ENCODE peak calls at places on chromosomes 16 and 17, in ten cellular contexts. One of them, this sample, is unnamed.

GRCh38 chr17:49576121-49576905 is 642 bp downstream of the NXPH3 start:
- DNase-seq in CD8-positive, alpha-beta memory T cell: no peak
- DNase-seq in GM23338: peak; percentile 82
- DNase-seq in cardiac muscle cell: peak; percentile 60
- DNase-seq in mammary epithelial cell: peak; percentile 40
- DNase-seq in CD4-positive, CD25-positive, alpha-beta regulatory T cell: no peak
- DNase-seq in astrocyte: no peak
- DNase-seq in fibroblast of lung: peak; percentile 35
- DNase-seq in WERI-Rb-1: peak; percentile 73
- DNase-seq in GM23248: peak; percentile 78
- DNase-seq in this sample: peak; percentile 66

GRCh38 chr17:47621293-47622178 is 28.2 kb upstream of the KPNB1 start:
- DNase-seq in CD8-positive, alpha-beta memory T cell: no peak
- DNase-seq in GM23338: peak; percentile 60
- DNase-seq in cardiac muscle cell: peak; percentile 93
- DNase-seq in mammary epithelial cell: peak; percentile 88
- DNase-seq in CD4-positive, CD25-positive, alpha-beta regulatory T cell: no peak
- DNase-seq in astrocyte: peak; percentile 92
- DNase-seq in fibroblast of lung: peak; percentile 95
- DNase-seq in WERI-Rb-1: no peak
- DNase-seq in GM23248: peak; percentile 97
- DNase-seq in this sample: no peak

GRCh38 chr16:1152651-1153259 is at the start of gene CACNA1H:
- DNase-seq in CD8-positive, alpha-beta memory T cell: peak; percentile 42
- DNase-seq in GM23338: peak; percentile 75
- DNase-seq in cardiac muscle cell: no peak
- DNase-seq in mammary epithelial cell: no peak
- DNase-seq in CD4-positive, CD25-positive, alpha-beta regulatory T cell: peak; percentile 50
- DNase-seq in astrocyte: no peak
- DNase-seq in fibroblast of lung: peak; percentile 11
- DNase-seq in WERI-Rb-1: peak; percentile 61
- DNase-seq in GM23248: peak; percentile 30
- DNase-seq in this sample: no peak

GRCh38 chr16:81779540-81780320 is 639 bp downstream of the PLCG2 start:
- DNase-seq in CD8-positive, alpha-beta memory T cell: peak; percentile 13
- DNase-seq in GM23338: peak; percentile 68
- DNase-seq in cardiac muscle cell: no peak
- DNase-seq in mammary epithelial cell: no peak
- DNase-seq in CD4-positive, CD25-positive, alpha-beta regulatory T cell: no peak
- DNase-seq in astrocyte: no peak
- DNase-seq in fibroblast of lung: peak; percentile 8
- DNase-seq in WERI-Rb-1: no peak
- DNase-seq in GM23248: peak; percentile 16
- DNase-seq in this sample: no peak

GRCh38 chr16:66363196-66363777 is 3.2 kb upstream of the CDH5 start:
- DNase-seq in CD8-positive, alpha-beta memory T cell: no peak
- DNase-seq in GM23338: no peak
- DNase-seq in cardiac muscle cell: no peak
- DNase-seq in mammary epithelial cell: no peak
- DNase-seq in CD4-positive, CD25-positive, alpha-beta regulatory T cell: no peak
- DNase-seq in astrocyte: no peak
- DNase-seq in fibroblast of lung: no peak
- DNase-seq in WERI-Rb-1: no peak
- DNase-seq in GM23248: no peak
- DNase-seq in this sample: no peak

GRCh38 chr17:10305336-10306096 is 67.3 kb downstream of the MYH13 start:
- DNase-seq in CD8-positive, alpha-beta memory T cell: no peak
- DNase-seq in GM23338: no peak
- DNase-seq in cardiac muscle cell: no peak
- DNase-seq in mammary epithelial cell: no peak
- DNase-seq in CD4-positive, CD25-positive, alpha-beta regulatory T cell: no peak
- DNase-seq in astrocyte: no peak
- DNase-seq in fibroblast of lung: no peak
- DNase-seq in WERI-Rb-1: no peak
- DNase-seq in GM23248: no peak
- DNase-seq in this sample: no peak

GRCh38 chr16:89308391-89309333 is 91.2 kb downstream of the ZNF778 start:
- DNase-seq in CD8-positive, alpha-beta memory T cell: peak; percentile 36
- DNase-seq in GM23338: peak; percentile 86
- DNase-seq in cardiac muscle cell: no peak
- DNase-seq in mammary epithelial cell: no peak
- DNase-seq in CD4-positive, CD25-positive, alpha-beta regulatory T cell: no peak
- DNase-seq in astrocyte: no peak
- DNase-seq in fibroblast of lung: no peak
- DNase-seq in WERI-Rb-1: no peak
- DNase-seq in GM23248: no peak
- DNase-seq in this sample: no peak

GRCh38 chr16:13036600-13036999 is 135.2 kb downstream of the SHISA9 start:
- DNase-seq in CD8-positive, alpha-beta memory T cell: no peak
- DNase-seq in GM23338: peak; percentile 90
- DNase-seq in cardiac muscle cell: peak; percentile 23
- DNase-seq in mammary epithelial cell: peak; percentile 41
- DNase-seq in CD4-positive, CD25-positive, alpha-beta regulatory T cell: no peak
- DNase-seq in astrocyte: peak; percentile 14
- DNase-seq in fibroblast of lung: peak; percentile 22
- DNase-seq in WERI-Rb-1: no peak
- DNase-seq in GM23248: peak; percentile 55
- DNase-seq in this sample: no peak

GRCh38 chr16:57277586-57277985 is 6.9 kb downstream of the PLLP start:
- DNase-seq in CD8-positive, alpha-beta memory T cell: peak; percentile 54
- DNase-seq in GM23338: no peak
- DNase-seq in cardiac muscle cell: peak; percentile 56
- DNase-seq in mammary epithelial cell: peak; percentile 96
- DNase-seq in CD4-positive, CD25-positive, alpha-beta regulatory T cell: no peak
- DNase-seq in astrocyte: peak; percentile 83
- DNase-seq in fibroblast of lung: peak; percentile 88
- DNase-seq in WERI-Rb-1: peak; percentile 32
- DNase-seq in GM23248: peak; percentile 66
- DNase-seq in this sample: no peak

DNA sequence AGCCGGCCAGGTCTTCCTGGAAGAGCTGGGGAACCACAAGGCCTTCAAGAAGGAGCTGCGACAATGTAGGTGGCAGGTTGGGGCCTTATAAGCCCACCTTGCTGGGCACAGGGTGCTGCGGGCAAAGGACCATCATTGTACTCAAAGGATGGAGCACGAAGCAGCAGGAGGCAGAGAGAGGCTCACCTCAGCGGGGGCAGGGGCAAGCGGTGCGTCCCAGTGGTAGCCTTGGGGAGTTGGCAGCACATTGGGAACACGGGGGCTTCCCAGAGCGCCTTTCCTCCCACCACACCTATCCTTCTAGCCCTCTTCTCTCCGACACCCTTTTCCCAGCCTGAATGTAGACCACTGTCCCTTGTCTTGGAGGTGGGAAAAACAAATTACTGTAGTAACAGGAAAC is 2.1 kb downstream of the CNP start:
- DNase-seq in CD8-positive, alpha-beta memory T cell: no peak
- DNase-seq in GM23338: no peak
- DNase-seq in cardiac muscle cell: no peak
- DNase-seq in mammary epithelial cell: no peak
- DNase-seq in CD4-positive, CD25-positive, alpha-beta regulatory T cell: no peak
- DNase-seq in astrocyte: no peak
- DNase-seq in fibroblast of lung: no peak
- DNase-seq in WERI-Rb-1: no peak
- DNase-seq in GM23248: no peak
- DNase-seq in this sample: no peak
- H3K4me3 ChIP-seq in CD8-positive, alpha-beta memory T cell: no peak overlapping the region
- H3K4me3 ChIP-seq in GM23338: no peak overlapping the region
- H3K4me3 ChIP-seq in cardiac muscle cell: no peak overlapping the region
- H3K4me3 ChIP-seq in mammary epithelial cell: no peak overlapping the region
- H3K4me3 ChIP-seq in CD4-positive, CD25-positive, alpha-beta regulatory T cell: no peak overlapping the region
- H3K4me3 ChIP-seq in astrocyte: no peak overlapping the region
- H3K4me3 ChIP-seq in fibroblast of lung: no peak overlapping the region
- H3K4me3 ChIP-seq in WERI-Rb-1: no peak overlapping the region
- H3K4me3 ChIP-seq in GM23248: no peak overlapping the region
- H3K4me3 ChIP-seq in this sample: no peak overlapping the region

DNA sequence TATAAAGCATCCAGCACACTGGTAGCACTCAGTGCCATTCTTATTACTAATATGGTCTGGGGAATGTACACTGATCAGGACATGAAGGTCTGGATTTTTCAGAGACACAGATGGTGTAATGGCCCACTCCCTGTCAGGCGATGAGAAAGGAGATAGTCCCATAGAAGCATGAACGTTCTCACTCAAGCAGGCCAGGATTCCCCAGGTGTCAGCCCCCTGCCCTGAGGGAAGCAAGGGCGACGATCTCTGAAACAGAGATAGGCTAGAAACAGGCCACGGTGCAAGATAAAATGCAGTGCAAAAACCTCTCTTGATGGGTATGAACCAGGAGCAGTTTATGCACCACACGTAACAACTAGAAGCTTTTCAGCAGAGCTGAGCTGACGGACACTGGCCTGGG is 10.6 kb downstream of the PRPSAP1 start:
- DNase-seq in CD8-positive, alpha-beta memory T cell: no peak
- DNase-seq in GM23338: no peak
- DNase-seq in cardiac muscle cell: no peak
- DNase-seq in mammary epithelial cell: no peak
- DNase-seq in CD4-positive, CD25-positive, alpha-beta regulatory T cell: no peak
- DNase-seq in astrocyte: no peak
- DNase-seq in fibroblast of lung: no peak
- DNase-seq in WERI-Rb-1: no peak
- DNase-seq in GM23248: no peak
- DNase-seq in this sample: no peak
- H3K36me3 ChIP-seq in CD8-positive, alpha-beta memory T cell: peaks cover 13% of the 10 kb centered on the region
- H3K36me3 ChIP-seq in GM23338: peaks cover 9% of the 10 kb centered on the region
- H3K36me3 ChIP-seq in cardiac muscle cell: peaks cover 19% of the 10 kb centered on the region
- H3K36me3 ChIP-seq in mammary epithelial cell: peaks cover 13% of the 10 kb centered on the region
- H3K36me3 ChIP-seq in CD4-positive, CD25-positive, alpha-beta regulatory T cell: peaks cover 31% of the 10 kb centered on the region
- H3K36me3 ChIP-seq in astrocyte: peaks cover 36% of the 10 kb centered on the region
- H3K36me3 ChIP-seq in fibroblast of lung: peaks cover 2% of the 10 kb centered on the region
- H3K36me3 ChIP-seq in WERI-Rb-1: peaks cover 77% of the 10 kb centered on the region
- H3K36me3 ChIP-seq in GM23248: peaks cover 9% of the 10 kb centered on the region
- H3K36me3 ChIP-seq in this sample: peaks cover 58% of the 10 kb centered on the region

DNA sequence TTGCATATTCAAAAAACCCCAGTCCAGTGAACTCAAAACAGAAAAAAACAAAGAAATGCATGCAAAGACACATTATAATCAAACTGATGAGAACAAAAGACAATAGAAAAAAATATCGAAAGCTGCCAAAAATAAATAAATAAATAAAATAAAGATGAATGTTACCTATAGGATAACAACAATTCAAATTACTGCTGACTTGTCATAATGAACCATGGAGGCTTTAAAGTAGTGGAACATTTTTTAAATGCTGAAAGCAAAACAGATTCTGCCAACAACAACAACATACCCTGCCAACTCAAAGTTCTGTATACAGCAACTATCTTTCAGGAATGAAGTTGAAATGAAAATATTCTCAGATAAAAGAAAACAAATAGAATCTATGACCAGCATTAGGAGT is 116.6 kb downstream of the CBLN1 start:
- DNase-seq in CD8-positive, alpha-beta memory T cell: no peak
- DNase-seq in GM23338: no peak
- DNase-seq in cardiac muscle cell: no peak
- DNase-seq in mammary epithelial cell: no peak
- DNase-seq in CD4-positive, CD25-positive, alpha-beta regulatory T cell: no peak
- DNase-seq in astrocyte: no peak
- DNase-seq in fibroblast of lung: no peak
- DNase-seq in WERI-Rb-1: no peak
- DNase-seq in GM23248: no peak
- DNase-seq in this sample: no peak
- H3K27ac ChIP-seq in CD8-positive, alpha-beta memory T cell: no peak overlapping the region
- H3K27ac ChIP-seq in GM23338: no peak overlapping the region
- H3K27ac ChIP-seq in cardiac muscle cell: no peak overlapping the region
- H3K27ac ChIP-seq in mammary epithelial cell: no peak overlapping the region
- H3K27ac ChIP-seq in CD4-positive, CD25-positive, alpha-beta regulatory T cell: no peak overlapping the region
- H3K27ac ChIP-seq in astrocyte: no peak overlapping the region
- H3K27ac ChIP-seq in fibroblast of lung: no peak overlapping the region
- H3K27ac ChIP-seq in WERI-Rb-1: no peak overlapping the region
- H3K27ac ChIP-seq in GM23248: no peak overlapping the region
- H3K27ac ChIP-seq in this sample: no peak overlapping the region

GRCh38 chr16:23131841-23132576 is 17.2 kb downstream of the USP31 start:
- DNase-seq in CD8-positive, alpha-beta memory T cell: no peak
- DNase-seq in GM23338: no peak
- DNase-seq in cardiac muscle cell: peak; percentile 48
- DNase-seq in mammary epithelial cell: no peak
- DNase-seq in CD4-positive, CD25-positive, alpha-beta regulatory T cell: no peak
- DNase-seq in astrocyte: no peak
- DNase-seq in fibroblast of lung: no peak
- DNase-seq in WERI-Rb-1: no peak
- DNase-seq in GM23248: peak; percentile 56
- DNase-seq in this sample: no peak
- H3K4me3 ChIP-seq in CD8-positive, alpha-beta memory T cell: no peak overlapping the region
- H3K4me3 ChIP-seq in GM23338: no peak overlapping the region
- H3K4me3 ChIP-seq in cardiac muscle cell: no peak overlapping the region
- H3K4me3 ChIP-seq in mammary epithelial cell: no peak overlapping the region
- H3K4me3 ChIP-seq in CD4-positive, CD25-positive, alpha-beta regulatory T cell: no peak overlapping the region
- H3K4me3 ChIP-seq in astrocyte: no peak overlapping the region
- H3K4me3 ChIP-seq in fibroblast of lung: peak overlapping the region; percentile 22
- H3K4me3 ChIP-seq in WERI-Rb-1: no peak overlapping the region
- H3K4me3 ChIP-seq in GM23248: peak overlapping the region; percentile 66
- H3K4me3 ChIP-seq in this sample: peak overlapping the region; percentile 34

GRCh38 chr16:84091460-84091859 is 25.3 kb downstream of the MBTPS1 start:
- DNase-seq in CD8-positive, alpha-beta memory T cell: no peak
- DNase-seq in GM23338: no peak
- DNase-seq in cardiac muscle cell: no peak
- DNase-seq in mammary epithelial cell: no peak
- DNase-seq in CD4-positive, CD25-positive, alpha-beta regulatory T cell: no peak
- DNase-seq in astrocyte: no peak
- DNase-seq in fibroblast of lung: no peak
- DNase-seq in WERI-Rb-1: peak; percentile 45
- DNase-seq in GM23248: no peak
- DNase-seq in this sample: no peak
- H3K36me3 ChIP-seq in CD8-positive, alpha-beta memory T cell: peaks cover 60% of the 10 kb centered on the region
- H3K36me3 ChIP-seq in GM23338: peaks cover 14% of the 10 kb centered on the region
- H3K36me3 ChIP-seq in cardiac muscle cell: peaks cover 71% of the 10 kb centered on the region
- H3K36me3 ChIP-seq in mammary epithelial cell: peaks cover 26% of the 10 kb centered on the region
- H3K36me3 ChIP-seq in CD4-positive, CD25-positive, alpha-beta regulatory T cell: peaks cover 98% of the 10 kb centered on the region
- H3K36me3 ChIP-seq in astrocyte: peaks cover 58% of the 10 kb centered on the region
- H3K36me3 ChIP-seq in fibroblast of lung: peaks cover 19% of the 10 kb centered on the region
- H3K36me3 ChIP-seq in WERI-Rb-1: peaks cover 37% of the 10 kb centered on the region
- H3K36me3 ChIP-seq in GM23248: peaks cover 48% of the 10 kb centered on the region
- H3K36me3 ChIP-seq in this sample: peaks cover 92% of the 10 kb centered on the region

DNA sequence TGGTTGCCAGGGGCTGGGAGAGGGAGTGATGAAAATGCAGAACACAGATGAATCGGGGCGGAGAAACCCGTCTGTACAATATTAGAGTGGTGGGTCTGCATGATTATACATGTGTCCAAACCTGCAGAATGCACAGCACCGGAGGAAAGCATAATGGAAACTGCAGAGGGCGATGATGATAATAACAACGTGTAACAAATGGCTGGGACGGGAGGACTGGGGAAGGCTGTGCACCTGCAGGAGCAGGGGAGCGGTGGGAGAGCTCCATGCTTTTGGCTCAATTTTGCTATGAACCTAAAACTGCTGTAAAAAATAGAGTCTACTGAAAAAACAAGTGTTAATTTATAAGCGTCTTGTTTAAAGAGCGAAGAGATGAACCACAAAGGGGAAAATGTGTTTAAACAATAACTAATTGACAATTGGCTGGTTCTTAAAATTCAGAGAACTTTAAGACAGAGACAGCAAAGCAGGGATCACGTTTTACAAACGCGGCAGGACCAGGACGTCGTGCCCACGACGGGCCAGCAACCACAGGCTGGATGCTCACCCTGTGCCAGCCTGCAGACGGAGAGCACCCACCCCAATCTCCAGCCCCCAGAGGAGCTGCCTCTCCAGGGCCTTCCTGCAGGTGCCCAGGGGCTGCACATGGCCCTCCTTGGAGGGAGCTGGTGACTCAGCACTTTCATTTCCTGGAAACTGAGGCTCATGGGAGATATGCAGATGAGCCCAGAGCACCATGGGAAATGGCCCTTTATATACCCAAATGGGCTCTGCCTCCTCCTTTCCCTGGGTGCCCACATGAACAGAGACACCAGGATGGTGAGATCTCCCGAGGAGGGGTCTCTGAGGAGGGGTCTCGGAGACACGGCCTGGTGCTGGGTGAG is at the start of gene TEX19:
- DNase-seq in CD8-positive, alpha-beta memory T cell: no peak
- DNase-seq in GM23338: peak; percentile 50
- DNase-seq in cardiac muscle cell: no peak
- DNase-seq in mammary epithelial cell: no peak
- DNase-seq in CD4-positive, CD25-positive, alpha-beta regulatory T cell: no peak
- DNase-seq in astrocyte: no peak
- DNase-seq in fibroblast of lung: no peak
- DNase-seq in WERI-Rb-1: peak; percentile 61
- DNase-seq in GM23248: no peak
- DNase-seq in this sample: no peak
- H3K27ac ChIP-seq in CD8-positive, alpha-beta memory T cell: no peak within 1 kb of the TSS
- H3K27ac ChIP-seq in GM23338: no peak within 1 kb of the TSS
- H3K27ac ChIP-seq in cardiac muscle cell: no peak within 1 kb of the TSS
- H3K27ac ChIP-seq in mammary epithelial cell: no peak within 1 kb of the TSS
- H3K27ac ChIP-seq in CD4-positive, CD25-positive, alpha-beta regulatory T cell: no peak within 1 kb of the TSS
- H3K27ac ChIP-seq in astrocyte: no peak within 1 kb of the TSS
- H3K27ac ChIP-seq in fibroblast of lung: no peak within 1 kb of the TSS
- H3K27ac ChIP-seq in WERI-Rb-1: peak within 1 kb of the TSS; percentile 33
- H3K27ac ChIP-seq in GM23248: no peak within 1 kb of the TSS
- H3K27ac ChIP-seq in this sample: no peak within 1 kb of the TSS

This sample was measured in tibial artery.